ENCODE peak calls at places on chromosome 22, in eight cellular contexts. O, V, E, L, C, D, Z and J are unnamed samples.

GRCh38 chr22:45259754-45260394 is 19.2 kb upstream of the KIAA0930 start:
- DNase-seq in L (no peak), V (no peak), D (no peak), E (no peak), O (no peak), Z (no peak), C (no peak), J (no peak)

GRCh38 chr22:21972293-21972779 is 10.3 kb downstream of the TOP3B start:
- DNase-seq in Z (no peak), D (peak), O (peak), C (peak), V (no peak), E (no peak), L (peak), J (no peak)

GRCh38 chr22:32819120-32819519 is 17.6 kb downstream of the TIMP3 start:
- DNase-seq in E (no peak), O (no peak), L (no peak), D (no peak), C (no peak), V (no peak), Z (no peak), J (no peak)

GRCh38 chr22:49052023-49052538 is 775.6 kb downstream of the BRD1 start:
- DNase-seq in D (no peak), O (no peak), V (no peak), C (no peak), Z (no peak), L (no peak), E (no peak), J (no peak)

GRCh38 chr22:34111210-34111824 is 191.0 kb upstream of the LARGE1 start:
- DNase-seq in D (peak), V (no peak), L (no peak), Z (no peak), C (peak), O (no peak), E (no peak), J (no peak)

GRCh38 chr22:20566420-20567260 is 59.2 kb downstream of the MED15 start:
- DNase-seq in E (peak), O (no peak), D (no peak), C (peak), Z (no peak), V (peak), L (no peak), J (no peak)

GRCh38 chr22:29617922-29618629 is 14.6 kb downstream of the NF2 start:
- DNase-seq in D (no peak), Z (no peak), C (no peak), O (no peak), E (no peak), V (no peak), L (no peak), J (peak)

GRCh38 chr22:19915287-19915954 is 26.2 kb upstream of the COMT start:
- DNase-seq in C (no peak), V (no peak), Z (no peak), D (no peak), O (no peak), E (no peak), L (no peak), J (no peak)

GRCh38 chr22:45310331-45311032 is 748 bp downstream of the FAM118A start:
- DNase-seq in C (no peak), L (no peak), D (peak), V (no peak), O (no peak), Z (no peak), E (no peak), J (no peak)

GRCh38 chr22:45626198-45626651 is 45.4 kb upstream of the ATXN10 start:
- DNase-seq in C (no peak), L (no peak), Z (no peak), O (no peak), E (no peak), D (no peak), V (no peak), J (no peak)

GRCh38 chr22:20422271-20422958 is 15.2 kb downstream of the SCARF2 start:
- DNase-seq in E (peak), C (peak), Z (no peak), O (no peak), D (peak), V (peak), L (no peak), J (no peak)

GRCh38 chr22:29211066-29211841 is 5.6 kb downstream of the EMID1 start:
- DNase-seq in L (no peak), V (no peak), O (no peak), C (no peak), D (no peak), E (no peak), Z (no peak), J (no peak)

GRCh38 chr22:32271389-32271788 is 16.2 kb upstream of the SLC5A4 start:
- DNase-seq in E (no peak), C (no peak), O (no peak), D (no peak), V (no peak), L (no peak), Z (no peak), J (no peak)

GRCh38 chr22:28934026-28934425 is 50.7 kb downstream of the ZNRF3 start:
- DNase-seq in Z (no peak), E (no peak), C (no peak), O (no peak), L (no peak), D (no peak), V (no peak), J (no peak)

GRCh38 chr22:21687685-21688259 is 22.0 kb downstream of the PPIL2 start:
- DNase-seq in Z (no peak), C (no peak), O (no peak), L (no peak), D (no peak), V (no peak), E (no peak), J (no peak)

GRCh38 chr22:22424210-22424800 is 84.2 kb downstream of the ZNF280B start:
- DNase-seq in Z (no peak), E (no peak), C (no peak), O (no peak), L (no peak), V (no peak), D (no peak), J (no peak)

GRCh38 chr22:24819941-24820461 is 14.0 kb downstream of the SGSM1 start:
- DNase-seq in O (peak), V (no peak), Z (no peak), L (no peak), C (no peak), D (no peak), E (no peak), J (no peak)

GRCh38 chr22:50551160-50551752 is 5.6 kb downstream of the KLHDC7B start:
- DNase-seq in L (no peak), D (no peak), O (no peak), C (no peak), V (no peak), E (no peak), Z (no peak), J (no peak)

GRCh38 chr22:38218661-38219331 is 17.0 kb downstream of the MAFF start:
- DNase-seq in V (peak), Z (peak), E (peak), C (peak), O (no peak), D (no peak), L (peak), J (peak)

GRCh38 chr22:19121631-19122142 is 525 bp downstream of the DGCR2 start:
- DNase-seq in L (peak), V (no peak), E (no peak), Z (peak), O (no peak), C (no peak), D (peak), J (no peak)

GRCh38 chr22:49756656-49757055 is 71.0 kb downstream of the BRD1 start:
- DNase-seq in E (no peak), L (no peak), V (no peak), O (no peak), D (no peak), C (no peak), Z (no peak), J (no peak)

GRCh38 chr22:44676441-44677298 is 25.3 kb upstream of the PRR5 start:
- DNase-seq in Z (no peak), V (no peak), L (no peak), E (no peak), D (peak), C (no peak), O (no peak), J (no peak)

GRCh38 chr22:35838849-35839646 is 121.4 kb downstream of the APOL5 start:
- DNase-seq in Z (peak), C (peak), V (peak), D (peak), O (no peak), E (peak), L (peak), J (no peak)

GRCh38 chr22:24995649-24996180 is 43.2 kb downstream of the KIAA1671 start:
- DNase-seq in L (no peak), D (no peak), Z (no peak), O (no peak), E (no peak), V (no peak), C (no peak), J (no peak)

GRCh38 chr22:39622881-39623367 is 52.4 kb downstream of the CACNA1I start:
- DNase-seq in L (peak), O (peak), Z (peak), E (no peak), V (no peak), D (peak), C (peak), J (no peak)

GRCh38 chr22:50186789-50187523 is 1.2 kb downstream of the TRABD start:
- DNase-seq in Z (no peak), C (peak), E (no peak), L (no peak), D (no peak), V (no peak), O (no peak), J (no peak)

GRCh38 chr22:26709617-26710390 is 52.4 kb downstream of the MIAT start:
- DNase-seq in D (no peak), O (no peak), C (peak), L (peak), E (no peak), V (no peak), Z (no peak), J (no peak)
- H3K4me3 ChIP-seq in D (no peak), O (no peak), C (no peak), L (no peak), E (no peak), V (no peak), Z (no peak), J (no peak)

GRCh38 chr22:26642465-26643367 is 14.7 kb upstream of the MIAT start:
- DNase-seq in L (no peak), E (no peak), D (peak), O (no peak), V (no peak), Z (no peak), C (no peak), J (no peak)
- TF ChIP-seq CTCF in L (peak), E (no peak), D (peak), O (no peak), V (peak), Z (no peak), C (no peak), J (no peak)

DNA sequence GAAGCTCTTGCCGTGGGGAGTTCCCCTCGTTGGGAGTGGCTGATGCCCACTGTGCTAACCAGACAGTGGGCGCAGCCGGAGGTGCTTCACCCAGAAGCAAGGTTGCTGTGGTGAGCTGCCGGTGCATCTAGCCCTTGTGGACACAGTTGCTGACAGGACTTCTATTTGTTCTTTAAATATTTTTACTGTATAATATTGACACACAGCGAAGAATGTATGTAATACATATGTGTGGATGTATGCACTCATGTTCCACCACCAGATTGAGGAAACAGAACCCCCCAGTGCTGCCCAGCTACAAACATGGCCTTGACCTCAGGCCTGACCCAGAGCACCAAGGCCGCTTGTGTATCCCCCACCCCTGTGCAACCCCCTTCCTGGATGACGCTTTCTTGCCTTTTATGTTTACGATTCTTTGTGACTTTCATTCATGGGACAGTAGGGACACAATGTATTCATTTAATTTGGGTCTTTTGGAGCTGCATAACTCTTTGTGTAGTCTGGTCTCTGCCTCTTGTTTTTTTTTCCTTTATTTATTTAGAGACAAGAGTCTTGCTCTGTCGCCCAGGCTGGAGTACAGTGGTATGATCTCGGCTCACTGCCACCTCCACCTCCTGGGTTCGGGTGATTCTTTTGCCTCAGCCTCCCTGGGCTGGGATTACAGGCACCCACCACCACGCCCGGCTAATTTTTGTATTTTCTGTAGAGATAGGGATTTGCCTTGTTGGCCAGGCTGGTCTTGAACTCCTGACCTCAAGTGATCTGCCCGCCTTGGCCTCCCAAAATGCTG is 132.6 kb downstream of the TBC1D22A start:
- DNase-seq in O (no peak), Z (no peak), C (no peak), D (no peak), V (no peak), L (no peak), E (no peak), J (no peak)
- H3K4me3 ChIP-seq in O (no peak), Z (no peak), C (no peak), D (no peak), V (no peak), L (no peak), E (no peak), J (no peak)

GRCh38 chr22:37199839-37200161 is 11.8 kb upstream of the C1QTNF6 start:
- DNase-seq in Z (no peak), C (no peak), E (no peak), O (no peak), D (no peak), L (no peak), V (no peak), J (no peak)
- TF ChIP-seq CTCF in Z (no peak), C (no peak), E (no peak), O (no peak), D (no peak), L (no peak), V (no peak), J (no peak)

GRCh38 chr22:47460870-47461269 is 698.4 kb downstream of the TBC1D22A start:
- DNase-seq in O (no peak), Z (no peak), C (no peak), D (no peak), V (no peak), L (no peak), E (no peak), J (no peak)
- H3K4me3 ChIP-seq in O (no peak), Z (no peak), C (no peak), D (no peak), V (no peak), L (no peak), E (no peak), J (no peak)